ENCODE peak calls at places on chromosomes 1 and 21, in eight cellular contexts. N, Z, O, H, V, X, M and R are unnamed samples. For H3K4me1, the result is how much of the 10 kb centered on the place peaks cover.

GRCh38 chr1:193479187-193479586 is 292.8 kb upstream of the B3GALT2 start:
- DNase-seq in V (no peak), Z (no peak), H (no peak), M (no peak), O (no peak), N (peak), X (no peak), R (peak)

GRCh38 chr21:44713130-44713529 is 1.8 kb upstream of the TSPEAR start:
- DNase-seq in X (no peak), Z (no peak), O (no peak), H (no peak), V (no peak), N (no peak), M (no peak), R (no peak)

GRCh38 chr1:180221461-180221860 is 8.6 kb upstream of the LHX4 start:
- DNase-seq in X (no peak), M (no peak), V (no peak), O (peak), Z (no peak), N (no peak), H (no peak), R (no peak)

GRCh38 chr1:69791311-69791710 is 223.6 kb downstream of the LRRC7 start:
- DNase-seq in M (no peak), X (no peak), V (no peak), N (no peak), O (no peak), H (no peak), Z (no peak), R (no peak)

GRCh38 chr1:204286841-204287387 is 72.8 kb downstream of the PLEKHA6 start:
- DNase-seq in X (no peak), Z (no peak), V (no peak), H (peak), O (no peak), M (peak), N (peak), R (peak)

GRCh38 chr1:96524100-96524499 is 197.5 kb upstream of the PTBP2 start:
- DNase-seq in N (no peak), H (no peak), Z (no peak), M (no peak), O (no peak), X (no peak), V (no peak), R (no peak)

GRCh38 chr1:34671887-34672286 is 83.0 kb upstream of the GJB5 start:
- DNase-seq in V (no peak), H (no peak), X (no peak), M (no peak), O (no peak), N (no peak), Z (no peak), R (no peak)

GRCh38 chr1:80427886-80428285 is 1372.8 kb upstream of the ADGRL2 start:
- DNase-seq in O (no peak), M (no peak), X (no peak), V (no peak), H (no peak), Z (no peak), N (no peak), R (no peak)

GRCh38 chr1:100834779-100835645 is 59.6 kb downstream of the EXTL2 start:
- DNase-seq in M (no peak), X (no peak), V (no peak), N (no peak), O (peak), Z (no peak), H (peak), R (no peak)

GRCh38 chr1:11648039-11648438 is 6.2 kb downstream of the FBXO2 start:
- DNase-seq in N (no peak), Z (peak), M (peak), O (no peak), V (no peak), X (no peak), H (no peak), R (no peak)

GRCh38 chr1:169138866-169139670 is 32.6 kb downstream of the ATP1B1 start:
- DNase-seq in X (no peak), O (no peak), H (no peak), V (no peak), Z (no peak), N (no peak), M (no peak), R (no peak)

GRCh38 chr1:224170748-224171478 is 12.1 kb upstream of the DEGS1 start:
- DNase-seq in V (no peak), O (no peak), X (no peak), N (peak), Z (no peak), H (peak), M (no peak), R (peak)

GRCh38 chr1:224402472-224403035 is 32.0 kb downstream of the WDR26 start:
- DNase-seq in H (no peak), V (no peak), X (no peak), Z (no peak), O (no peak), N (no peak), M (no peak), R (no peak)

GRCh38 chr1:219304227-219305226 is 130.8 kb downstream of the LYPLAL1 start:
- DNase-seq in Z (peak), V (no peak), X (no peak), M (no peak), N (no peak), O (peak), H (peak), R (no peak)

GRCh38 chr1:242196101-242196500 is 197.2 kb upstream of the MAP1LC3C start:
- DNase-seq in N (no peak), Z (no peak), V (no peak), O (no peak), X (no peak), M (no peak), H (no peak), R (no peak)

GRCh38 chr1:154698320-154699096 is 90.5 kb upstream of the ADAR start:
- DNase-seq in O (no peak), Z (no peak), N (no peak), V (no peak), X (no peak), H (no peak), M (no peak), R (no peak)

GRCh38 chr1:154941332-154941995 is 4.9 kb upstream of the PMVK start:
- DNase-seq in Z (no peak), X (no peak), O (no peak), V (peak), H (no peak), N (no peak), M (no peak), R (no peak)

GRCh38 chr1:96545935-96546656 is 175.5 kb upstream of the PTBP2 start:
- DNase-seq in X (no peak), Z (no peak), M (no peak), V (no peak), O (no peak), N (no peak), H (no peak), R (no peak)

GRCh38 chr1:91751281-91751680 is 134.7 kb downstream of the TGFBR3 start:
- DNase-seq in M (peak), H (no peak), Z (peak), X (no peak), O (peak), N (no peak), V (no peak), R (peak)

GRCh38 chr1:225658041-225658440 is 5.1 kb upstream of the ENAH start:
- DNase-seq in N (no peak), V (no peak), M (no peak), X (no peak), Z (no peak), H (no peak), O (peak), R (no peak)

GRCh38 chr21:45306832-45307571 is 19.3 kb upstream of the POFUT2 start:
- DNase-seq in Z (peak), N (no peak), V (peak), M (peak), H (no peak), O (peak), X (peak), R (peak)

GRCh38 chr1:160127381-160127780 is 11.8 kb downstream of the ATP1A2 start:
- DNase-seq in V (no peak), O (no peak), N (no peak), X (no peak), H (no peak), M (no peak), Z (no peak), R (no peak)
- H3K4me1 ChIP-seq in V (under half), O (under half), N (under half), X (under half), H (half or more), M (half or more), Z (half or more), R (under half)

GRCh38 chr1:23480187-23481025 is 3.6 kb downstream of the ASAP3 start:
- DNase-seq in V (no peak), N (no peak), O (no peak), X (no peak), Z (no peak), H (no peak), M (no peak), R (no peak)

GRCh38 chr1:23483327-23484252 is at the start of gene ASAP3:
- DNase-seq in Z (peak), H (no peak), M (no peak), O (peak), X (no peak), N (no peak), V (peak), R (peak)

GRCh38 chr1:23481026-23481597 is 2.9 kb downstream of the ASAP3 start:
- DNase-seq in X (no peak), M (no peak), N (no peak), H (no peak), O (no peak), Z (no peak), V (no peak), R (no peak)

GRCh38 chr1:23484253-23485001 is 448 bp upstream of the ASAP3 start:
- DNase-seq in Z (peak), V (peak), N (peak), H (peak), M (peak), X (peak), O (peak), R (peak)

DNA sequence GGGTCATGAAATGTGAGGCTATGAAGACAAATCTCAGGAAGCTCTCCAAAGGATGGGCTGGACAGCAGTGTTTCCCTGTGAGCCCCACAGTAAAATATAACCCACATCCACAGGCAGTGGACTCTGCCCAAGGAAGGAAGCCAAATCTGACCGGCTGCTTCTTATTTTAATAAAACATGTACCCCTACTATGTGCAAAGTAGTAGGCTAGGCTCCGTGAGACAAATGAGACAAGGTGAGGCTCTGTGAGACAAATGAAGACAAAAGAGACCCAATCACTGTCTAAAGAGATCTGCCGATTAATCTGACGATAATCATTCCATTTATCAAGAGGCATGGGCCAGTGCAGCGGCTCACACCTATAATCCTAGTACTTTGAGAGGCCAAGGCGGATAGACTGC is 2.1 kb downstream of the ASAP3 start:
- DNase-seq in X (no peak), H (no peak), Z (no peak), V (no peak), O (no peak), M (no peak), N (no peak), R (no peak)
- H3K4me1 ChIP-seq in X (under half), H (under half), Z (half or more), V (under half), O (under half), M (half or more), N (under half), R (under half)

GRCh38 chr1:23194119-23194984 is 22.9 kb downstream of the HTR1D start:
- DNase-seq in N (no peak), O (peak), H (peak), Z (no peak), X (no peak), M (no peak), V (no peak), R (no peak)

GRCh38 chr1:23198373-23198772 is 18.9 kb downstream of the HTR1D start:
- DNase-seq in Z (no peak), H (no peak), V (no peak), M (no peak), N (no peak), O (peak), X (no peak), R (no peak)

GRCh38 chr1:23200885-23201284 is 16.4 kb downstream of the HTR1D start:
- DNase-seq in M (no peak), V (no peak), X (no peak), O (no peak), N (no peak), Z (no peak), H (no peak), R (no peak)

GRCh38 chr1:23193391-23194118 is 23.7 kb downstream of the HTR1D start:
- DNase-seq in V (no peak), H (no peak), X (no peak), M (no peak), Z (no peak), N (no peak), O (no peak), R (no peak)

GRCh38 chr1:23196627-23197328 is 20.5 kb downstream of the HTR1D start:
- DNase-seq in V (no peak), O (peak), H (peak), X (peak), N (no peak), M (no peak), Z (no peak), R (no peak)
- H3K4me1 ChIP-seq in V (under half), O (under half), H (half or more), X (under half), N (under half), M (under half), Z (under half), R (under half)

GRCh38 chr1:1881727-1882126 is 9.2 kb downstream of the GNB1 start:
- DNase-seq in N (no peak), X (no peak), M (no peak), H (no peak), V (no peak), Z (no peak), O (no peak), R (peak)
- H3K4me1 ChIP-seq in N (under half), X (under half), M (half or more), H (under half), V (under half), Z (half or more), O (under half), R (half or more)

DNA sequence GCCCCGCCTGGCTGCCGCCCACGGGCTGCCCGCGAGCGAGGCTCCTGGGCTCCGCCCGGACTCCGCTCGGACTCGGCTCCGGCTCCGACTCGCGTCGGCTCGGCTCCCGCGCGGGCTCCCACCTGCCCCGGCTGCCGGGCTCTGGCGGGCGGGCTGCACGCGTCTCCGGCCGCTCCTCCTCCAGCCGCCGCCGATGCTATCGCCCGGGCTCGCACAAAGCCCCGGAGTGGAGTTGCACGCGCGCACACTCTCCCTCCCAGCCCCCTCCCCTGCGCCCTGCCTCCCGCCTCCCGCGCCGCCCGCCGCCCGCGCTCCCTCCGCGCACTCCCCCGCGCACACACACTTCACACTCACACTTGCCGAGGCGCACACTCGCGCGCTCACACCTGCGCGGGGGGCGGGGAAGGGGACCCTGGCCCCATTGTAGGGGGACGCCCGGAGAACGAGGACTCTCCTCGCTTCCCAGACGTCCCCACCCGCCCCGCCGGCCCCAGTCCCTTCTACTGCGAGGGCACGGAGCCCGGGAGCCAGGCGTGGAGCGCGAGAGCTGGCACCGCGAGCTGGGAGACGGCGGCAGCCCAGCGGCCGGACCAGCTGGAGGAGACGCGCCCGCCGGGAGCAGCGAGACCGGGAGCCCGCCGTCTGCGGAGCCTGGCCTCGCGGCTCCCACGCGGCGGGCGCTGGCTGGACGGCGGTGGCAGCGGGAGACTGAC is at the start of gene GRIK3:
- DNase-seq in H (no peak), V (peak), X (no peak), M (no peak), O (no peak), Z (no peak), N (no peak), R (no peak)
- H3K4me1 ChIP-seq in H (under half), V (under half), X (under half), M (half or more), O (under half), Z (under half), N (under half), R (under half)

GRCh38 chr1:231408528-231409094 is 13.5 kb downstream of the EGLN1 start:
- DNase-seq in N (no peak), M (no peak), O (no peak), Z (no peak), V (no peak), X (no peak), H (no peak), R (no peak)

GRCh38 chr1:231410041-231410591 is 12.0 kb downstream of the EGLN1 start:
- DNase-seq in H (no peak), V (no peak), N (no peak), O (peak), Z (no peak), X (no peak), M (no peak), R (no peak)

GRCh38 chr1:231404318-231404717 is 17.8 kb downstream of the EGLN1 start:
- DNase-seq in M (no peak), H (no peak), X (no peak), N (no peak), Z (no peak), O (no peak), V (no peak), R (no peak)

GRCh38 chr1:231407537-231408396 is 14.3 kb downstream of the EGLN1 start:
- DNase-seq in M (no peak), N (no peak), Z (no peak), O (peak), X (no peak), V (no peak), H (no peak), R (no peak)

GRCh38 chr1:231407049-231407448 is 15.0 kb downstream of the EGLN1 start:
- DNase-seq in N (no peak), H (no peak), V (no peak), Z (no peak), X (no peak), O (no peak), M (no peak), R (no peak)
- H3K4me1 ChIP-seq in N (under half), H (half or more), V (under half), Z (half or more), X (under half), O (under half), M (half or more), R (under half)

GRCh38 chr1:198669023-198669698 is 30.3 kb downstream of the PTPRC start:
- DNase-seq in N (no peak), Z (no peak), H (peak), X (no peak), V (no peak), M (no peak), O (peak), R (no peak)

GRCh38 chr1:198669771-198670170 is 30.9 kb downstream of the PTPRC start:
- DNase-seq in X (no peak), M (no peak), H (no peak), O (no peak), Z (no peak), N (no peak), V (no peak), R (no peak)

GRCh38 chr1:198674009-198674408 is 35.2 kb downstream of the PTPRC start:
- DNase-seq in H (no peak), V (no peak), O (no peak), M (no peak), Z (no peak), X (no peak), N (no peak), R (no peak)

GRCh38 chr1:198671136-198671535 is 32.3 kb downstream of the PTPRC start:
- DNase-seq in M (no peak), Z (no peak), O (no peak), H (no peak), V (no peak), N (no peak), X (no peak), R (no peak)

GRCh38 chr1:198672124-198672523 is 33.3 kb downstream of the PTPRC start:
- DNase-seq in O (peak), Z (no peak), X (no peak), H (no peak), M (no peak), N (no peak), V (no peak), R (no peak)
- H3K4me1 ChIP-seq in O (under half), Z (under half), X (under half), H (under half), M (under half), N (under half), V (under half), R (under half)

DNA sequence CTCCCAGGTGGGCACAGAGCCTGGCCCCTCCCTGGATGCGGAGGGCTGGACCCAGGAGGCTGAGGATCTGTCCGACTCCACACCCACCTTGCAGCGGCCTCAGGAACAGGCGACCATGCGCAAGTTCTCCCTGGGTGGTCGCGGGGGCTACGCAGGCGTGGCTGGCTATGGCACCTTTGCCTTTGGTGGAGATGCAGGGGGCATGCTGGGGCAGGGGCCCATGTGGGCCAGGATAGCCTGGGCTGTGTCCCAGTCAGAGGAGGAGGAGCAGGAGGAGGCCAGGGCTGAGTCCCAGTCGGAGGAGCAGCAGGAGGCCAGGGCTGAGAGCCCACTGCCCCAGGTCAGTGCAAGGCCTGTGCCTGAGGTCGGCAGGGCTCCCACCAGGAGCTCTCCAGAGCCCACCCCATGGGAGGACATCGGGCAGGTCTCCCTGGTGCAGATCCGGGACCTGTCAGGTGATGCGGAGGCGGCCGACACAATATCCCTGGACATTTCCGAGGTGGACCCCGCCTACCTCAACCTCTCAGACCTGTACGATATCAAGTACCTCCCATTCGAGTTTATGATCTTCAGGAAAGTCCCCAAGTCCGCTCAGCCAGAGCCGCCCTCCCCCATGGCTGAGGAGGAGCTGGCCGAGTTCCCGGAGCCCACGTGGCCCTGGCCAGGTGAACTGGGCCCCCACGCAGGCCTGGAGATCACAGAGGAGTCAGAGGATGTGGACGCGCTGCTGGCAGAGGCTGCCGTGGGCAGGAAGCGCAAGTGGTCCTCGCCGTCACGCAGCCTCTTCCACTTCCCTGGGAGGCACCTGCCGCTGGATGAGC is 34.2 kb downstream of the TRIM11 start:
- DNase-seq in Z (peak), X (peak), O (no peak), N (no peak), V (peak), H (no peak), M (no peak), R (peak)
- H3K4me1 ChIP-seq in Z (half or more), X (under half), O (under half), N (under half), V (under half), H (under half), M (under half), R (under half)